ENCODE peak calls at places on chromosomes 1 and 21, in ten cellular contexts. G, D, L, J, B, O, A, C, Z and H are unnamed samples.

GRCh38 chr1:22731924-22732522 is 21.4 kb downstream of the EPHB2 start:
- DNase-seq in G (no peak), D (no peak), L (peak), J (no peak), B (no peak), O (no peak), A (no peak), C (no peak), Z (no peak), H (no peak)

GRCh38 chr1:246930830-246931548 is 759 bp downstream of the AHCTF1 start:
- DNase-seq in G (peak), D (peak), L (peak), J (peak), B (peak), O (peak), A (peak), C (peak), Z (peak), H (peak)

GRCh38 chr1:169485427-169486280 is at the start of gene SLC19A2:
- DNase-seq in G (peak), D (peak), L (peak), J (peak), B (peak), O (peak), A (peak), C (peak), Z (peak), H (peak)

GRCh38 chr1:56574794-56575193 is 4.6 kb downstream of the PLPP3 start:
- DNase-seq in G (no peak), D (no peak), L (no peak), J (no peak), B (no peak), O (no peak), A (no peak), C (no peak), Z (no peak), H (no peak)

GRCh38 chr1:225454067-225454618 is 26.3 kb upstream of the LBR start:
- DNase-seq in G (no peak), D (no peak), L (no peak), J (no peak), B (no peak), O (no peak), A (no peak), C (peak), Z (no peak), H (no peak)

GRCh38 chr1:50270926-50271325 is 152.3 kb downstream of the DMRTA2 start:
- DNase-seq in G (no peak), D (no peak), L (no peak), J (no peak), B (no peak), O (no peak), A (no peak), C (no peak), Z (no peak), H (no peak)

GRCh38 chr1:151716771-151717631 is at the start of gene CELF3:
- DNase-seq in G (peak), D (peak), L (peak), J (no peak), B (peak), O (peak), A (no peak), C (no peak), Z (no peak), H (peak)

GRCh38 chr1:20063861-20064292 is 6.1 kb upstream of the PLA2G5 start:
- DNase-seq in G (peak), D (no peak), L (peak), J (no peak), B (no peak), O (no peak), A (peak), C (no peak), Z (no peak), H (no peak)

GRCh38 chr1:1554926-1555915 is 14.8 kb upstream of the TMEM240 start:
- DNase-seq in G (peak), D (no peak), L (peak), J (no peak), B (no peak), O (no peak), A (peak), C (peak), Z (no peak), H (peak)

GRCh38 chr1:201686709-201687455 is 142.1 kb upstream of the IPO9 start:
- DNase-seq in G (no peak), D (no peak), L (no peak), J (no peak), B (no peak), O (no peak), A (no peak), C (no peak), Z (no peak), H (no peak)

GRCh38 chr21:16579538-16579937 is 849.8 kb downstream of the USP25 start:
- DNase-seq in G (peak), D (no peak), L (peak), J (no peak), B (no peak), O (no peak), A (no peak), C (no peak), Z (no peak), H (no peak)

GRCh38 chr1:24558902-24559791 is 3.3 kb downstream of the NCMAP start:
- DNase-seq in G (peak), D (no peak), L (peak), J (no peak), B (no peak), O (peak), A (peak), C (no peak), Z (no peak), H (no peak)